ENCODE peak calls at places on chromosomes 13 and 19, in six cellular contexts. F, U, M, J, G and T are unnamed samples. For H3K27me3, the result is how much of the 10 kb centered on the place peaks cover.

GRCh38 chr19:4328243-4328990 is 10.2 kb downstream of the STAP2 start:
- DNase-seq in F (peak), U (peak), M (peak), J (peak), G (peak), T (peak)

GRCh38 chr19:52453324-52454094 is at the start of gene ZNF578:
- DNase-seq in F (peak), U (peak), M (peak), J (peak), G (peak), T (peak)

GRCh38 chr19:53333071-53333465 is 481 bp upstream of the ZNF845 start:
- DNase-seq in F (peak), U (peak), M (peak), J (peak), G (peak), T (peak)

GRCh38 chr19:28349604-28350003 is 863.3 kb downstream of the UQCRFS1 start:
- DNase-seq in F (no peak), U (no peak), M (no peak), J (no peak), G (no peak), T (no peak)

GRCh38 chr19:24029941-24030636 is 56.9 kb upstream of the ZNF254 start:
- DNase-seq in F (no peak), U (no peak), M (no peak), J (peak), G (peak), T (no peak)

GRCh38 chr13:37923236-37923635 is 53.7 kb upstream of the TRPC4 start:
- DNase-seq in F (no peak), U (no peak), M (no peak), J (no peak), G (no peak), T (no peak)

GRCh38 chr13:92991687-92992086 is 234.9 kb upstream of the GPC6 start:
- DNase-seq in F (no peak), U (no peak), M (no peak), J (no peak), G (no peak), T (no peak)

GRCh38 chr13:28059214-28059613 is 41.2 kb downstream of the FLT3 start:
- DNase-seq in F (no peak), U (no peak), M (peak), J (no peak), G (peak), T (peak)

GRCh38 chr13:44415815-44416214 is 42.2 kb downstream of the SERP2 start:
- DNase-seq in F (no peak), U (no peak), M (no peak), J (peak), G (peak), T (no peak)

GRCh38 chr19:7595466-7596133 is at the start of gene CAMSAP3:
- DNase-seq in F (peak), U (no peak), M (peak), J (no peak), G (peak), T (peak)

GRCh38 chr13:99389520-99390304 is 82.5 kb upstream of the GPR183 start:
- DNase-seq in F (no peak), U (no peak), M (no peak), J (no peak), G (no peak), T (no peak)

GRCh38 chr19:27909861-27910260 is 1303.1 kb downstream of the UQCRFS1 start:
- DNase-seq in F (no peak), U (no peak), M (no peak), J (no peak), G (no peak), T (no peak)

GRCh38 chr13:91132786-91133185 is 214.7 kb upstream of the MIR17HG start:
- DNase-seq in F (no peak), U (no peak), M (no peak), J (no peak), G (no peak), T (no peak)

GRCh38 chr19:18671303-18672043 is 12.0 kb upstream of the CRTC1 start:
- DNase-seq in F (no peak), U (no peak), M (no peak), J (no peak), G (no peak), T (no peak)

GRCh38 chr19:8610041-8610927 is at the start of gene ADAMTS10:
- DNase-seq in F (no peak), U (peak), M (peak), J (peak), G (peak), T (no peak)

GRCh38 chr13:44752184-44752583 is 176.1 kb upstream of the TSC22D1 start:
- DNase-seq in F (no peak), U (no peak), M (no peak), J (no peak), G (no peak), T (no peak)

GRCh38 chr13:111359930-111360329 is 39.5 kb downstream of the TEX29 start:
- DNase-seq in F (no peak), U (no peak), M (no peak), J (no peak), G (no peak), T (peak)

GRCh38 chr13:29878101-29878500 is 27.7 kb upstream of the UBL3 start:
- DNase-seq in F (no peak), U (no peak), M (no peak), J (no peak), G (no peak), T (no peak)

GRCh38 chr19:41407271-41407670 is 9.7 kb downstream of the BCKDHA start:
- DNase-seq in F (no peak), U (no peak), M (peak), J (no peak), G (peak), T (no peak)

GRCh38 chr19:1823539-1824251 is 11.6 kb upstream of the ATP8B3 start:
- DNase-seq in F (no peak), U (no peak), M (no peak), J (no peak), G (no peak), T (no peak)

GRCh38 chr13:108020027-108020426 is 195.3 kb downstream of the LIG4 start:
- DNase-seq in F (no peak), U (no peak), M (no peak), J (no peak), G (no peak), T (peak)

GRCh38 chr13:62512194-62513141 is 1096.8 kb upstream of the PCDH20 start:
- DNase-seq in F (peak), U (peak), M (peak), J (no peak), G (peak), T (peak)

GRCh38 chr19:42066075-42066754 is 3.8 kb downstream of the GRIK5 start:
- DNase-seq in F (no peak), U (no peak), M (peak), J (no peak), G (peak), T (no peak)

GRCh38 chr19:35407619-35408018 is 36.8 kb downstream of the GPR42 start:
- DNase-seq in F (no peak), U (no peak), M (no peak), J (no peak), G (no peak), T (no peak)

GRCh38 chr19:35404879-35405622 is 34.2 kb downstream of the GPR42 start:
- DNase-seq in F (no peak), U (no peak), M (no peak), J (no peak), G (peak), T (peak)

GRCh38 chr19:35409191-35409590 is 38.3 kb downstream of the GPR42 start:
- DNase-seq in F (no peak), U (no peak), M (no peak), J (no peak), G (no peak), T (no peak)

GRCh38 chr19:35410487-35410886 is 37.6 kb upstream of the FFAR2 start:
- DNase-seq in F (no peak), U (no peak), M (no peak), J (no peak), G (no peak), T (no peak)

GRCh38 chr19:35408284-35409171 is 37.7 kb downstream of the GPR42 start:
- DNase-seq in F (no peak), U (no peak), M (no peak), J (no peak), G (no peak), T (no peak)
- H3K27me3 ChIP-seq in F (under half), U (under half), M (under half), J (under half), G (under half), T (under half)

GRCh38 chr19:16127776-16128371 is 15.6 kb upstream of the HSH2D start:
- DNase-seq in F (no peak), U (no peak), M (no peak), J (no peak), G (no peak), T (no peak)

GRCh38 chr19:16134510-16134909 is 9.0 kb upstream of the HSH2D start:
- DNase-seq in F (no peak), U (no peak), M (no peak), J (no peak), G (no peak), T (no peak)

GRCh38 chr19:16133818-16134217 is 9.7 kb upstream of the HSH2D start:
- DNase-seq in F (no peak), U (no peak), M (no peak), J (no peak), G (no peak), T (no peak)

GRCh38 chr19:16135410-16136127 is 7.9 kb upstream of the HSH2D start:
- DNase-seq in F (no peak), U (no peak), M (peak), J (no peak), G (no peak), T (no peak)

DNA sequence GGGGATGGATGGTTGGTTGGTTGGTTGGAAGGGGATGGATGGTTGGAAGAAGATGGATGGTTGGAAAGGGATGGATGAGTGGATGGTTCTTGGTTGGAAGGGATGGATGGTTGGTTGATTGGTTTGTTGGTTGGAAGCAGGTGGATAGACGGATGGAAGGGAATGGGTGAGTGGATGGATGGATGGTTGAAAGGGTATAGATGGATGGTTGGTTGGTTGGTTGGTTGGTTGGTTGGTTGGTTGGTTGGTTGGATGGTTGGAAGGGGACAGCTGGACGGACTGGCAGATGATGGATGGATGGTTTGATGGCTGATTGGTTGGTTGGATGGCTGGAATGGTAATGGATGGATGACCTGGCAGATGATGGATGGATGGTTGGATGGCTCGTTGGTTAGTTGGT is 11.8 kb upstream of the HSH2D start:
- DNase-seq in F (no peak), U (no peak), M (no peak), J (no peak), G (no peak), T (no peak)
- TF ChIP-seq POLR2AphosphoS5 in F (no peak), U (no peak), M (no peak), J (no peak), G (no peak), T (no peak)

GRCh38 chr13:78600317-78600899 is 2.9 kb downstream of the POU4F1 start:
- DNase-seq in F (no peak), U (no peak), M (no peak), J (no peak), G (no peak), T (no peak)
- H3K27me3 ChIP-seq in F (under half), U (half or more), M (half or more), J (half or more), G (half or more), T (half or more)

GRCh38 chr13:112674412-112675383 is 15.1 kb upstream of the ATP11A start:
- DNase-seq in F (no peak), U (no peak), M (no peak), J (no peak), G (no peak), T (no peak)
- TF ChIP-seq POLR2AphosphoS5 in F (no peak), U (no peak), M (no peak), J (no peak), G (no peak), T (no peak)

GRCh38 chr19:48395499-48395898 is 2.0 kb downstream of the GRIN2D start:
- DNase-seq in F (no peak), U (no peak), M (no peak), J (no peak), G (no peak), T (no peak)

GRCh38 chr19:48397636-48398328 is 4.3 kb downstream of the GRIN2D start:
- DNase-seq in F (no peak), U (no peak), M (no peak), J (no peak), G (no peak), T (no peak)

GRCh38 chr19:48396010-48396870 is 2.8 kb downstream of the GRIN2D start:
- DNase-seq in F (no peak), U (no peak), M (no peak), J (no peak), G (no peak), T (no peak)

GRCh38 chr19:48397263-48397635 is 3.8 kb downstream of the GRIN2D start:
- DNase-seq in F (no peak), U (no peak), M (no peak), J (no peak), G (no peak), T (no peak)

GRCh38 chr19:48396871-48397176 is 3.4 kb downstream of the GRIN2D start:
- DNase-seq in F (no peak), U (no peak), M (no peak), J (no peak), G (no peak), T (no peak)
- H3K27me3 ChIP-seq in F (under half), U (under half), M (half or more), J (under half), G (half or more), T (under half)

GRCh38 chr13:41011382-41011956 is 7.6 kb downstream of the ELF1 start:
- DNase-seq in F (no peak), U (no peak), M (no peak), J (no peak), G (no peak), T (no peak)
- TF ChIP-seq POLR2AphosphoS5 in F (no peak), U (no peak), M (no peak), J (peak), G (no peak), T (no peak)